ENCODE peak calls at places on chromosomes 6 and 20, in seven cellular contexts. S is effector memory CD8-positive, alpha-beta T cell; A is Kasumi-1; Y is NB4; L is H9; Z is midbrain; G is C1 segment of cervical spinal cord. U is an unnamed sample.

GRCh38 chr6:28764014-28764723 is 159.6 kb downstream of the TRIM27 start:
- DNase-seq in S (no peak), A (no peak), Y (peak), L (no peak), Z (no peak), G (no peak), U (no peak)

GRCh38 chr20:40120827-40121226 is 568.2 kb downstream of the MAFB start:
- DNase-seq in S (no peak), A (no peak), Y (no peak), L (no peak), Z (no peak), G (no peak), U (no peak)

GRCh38 chr6:125469915-125470314 is 168.1 kb upstream of the HDDC2 start:
- DNase-seq in S (no peak), A (no peak), Y (no peak), L (no peak), Z (no peak), G (no peak), U (no peak)

GRCh38 chr20:50170549-50171220 is 17.2 kb upstream of the PEDS1 start:
- DNase-seq in S (no peak), A (no peak), Y (no peak), L (peak), Z (no peak), G (no peak), U (no peak)

GRCh38 chr6:117384659-117385058 is 41.1 kb downstream of the ROS1 start:
- DNase-seq in S (no peak), A (no peak), Y (no peak), L (no peak), Z (no peak), G (no peak), U (no peak)

GRCh38 chr6:127811939-127812338 is 88.9 kb downstream of the THEMIS start:
- DNase-seq in S (no peak), A (no peak), Y (no peak), L (no peak), Z (no peak), G (no peak), U (no peak)

GRCh38 chr6:91965872-91966271 is 1379.0 kb upstream of the MAP3K7 start:
- DNase-seq in S (no peak), A (no peak), Y (no peak), L (no peak), Z (no peak), G (no peak), U (no peak)

GRCh38 chr6:95578106-95578410 is 723 bp downstream of the MANEA start:
- DNase-seq in S (no peak), A (no peak), Y (no peak), L (no peak), Z (no peak), G (no peak), U (no peak)

GRCh38 chr6:87766211-87766610 is 64.2 kb upstream of the AKIRIN2 start:
- DNase-seq in S (no peak), A (no peak), Y (no peak), L (no peak), Z (no peak), G (no peak), U (no peak)

GRCh38 chr20:3340443-3340842 is 67.0 kb downstream of the DNAAF9 start:
- DNase-seq in S (no peak), A (no peak), Y (no peak), L (no peak), Z (peak), G (peak), U (no peak)

GRCh38 chr6:4598384-4598783 is 177.8 kb upstream of the CDYL start:
- DNase-seq in S (no peak), A (no peak), Y (no peak), L (no peak), Z (no peak), G (no peak), U (no peak)

GRCh38 chr20:54844346-54844745 is 369.0 kb downstream of the DOK5 start:
- DNase-seq in S (no peak), A (no peak), Y (no peak), L (no peak), Z (no peak), G (no peak), U (no peak)

GRCh38 chr6:111734068-111734825 is 128.6 kb upstream of the TRAF3IP2 start:
- DNase-seq in S (no peak), A (no peak), Y (no peak), L (no peak), Z (no peak), G (no peak), U (no peak)

GRCh38 chr6:28977351-28978136 is 27.6 kb downstream of the ZNF311 start:
- DNase-seq in S (no peak), A (peak), Y (peak), L (peak), Z (no peak), G (no peak), U (no peak)

GRCh38 chr20:112396-112795 is 24.9 kb downstream of the DEFB125 start:
- DNase-seq in S (no peak), A (no peak), Y (no peak), L (no peak), Z (no peak), G (no peak), U (no peak)

GRCh38 chr20:45036044-45036755 is 64.7 kb downstream of the KCNS1 start:
- DNase-seq in S (no peak), A (no peak), Y (peak), L (no peak), Z (no peak), G (no peak), U (no peak)

GRCh38 chr6:116390571-116390970 is 19.8 kb downstream of the DSE start:
- DNase-seq in S (no peak), A (no peak), Y (no peak), L (no peak), Z (no peak), G (no peak), U (no peak)

GRCh38 chr6:56025785-56026184 is 150.4 kb upstream of the BMP5 start:
- DNase-seq in S (no peak), A (no peak), Y (no peak), L (no peak), Z (no peak), G (no peak), U (no peak)

GRCh38 chr20:58048096-58048702 is 180.3 kb downstream of the ANKRD60 start:
- DNase-seq in S (no peak), A (peak), Y (peak), L (peak), Z (peak), G (no peak), U (peak)

GRCh38 chr6:63573899-63574553 is 1.7 kb downstream of the LOC128125822 start:
- DNase-seq in S (peak), A (peak), Y (peak), L (peak), Z (no peak), G (no peak), U (peak)

GRCh38 chr6:127547215-127547614 is 28.1 kb upstream of the MTCL3 start:
- DNase-seq in S (no peak), A (no peak), Y (peak), L (no peak), Z (no peak), G (no peak), U (no peak)

GRCh38 chr6:4647414-4648365 is 128.5 kb upstream of the CDYL start:
- DNase-seq in S (no peak), A (peak), Y (peak), L (peak), Z (peak), G (peak), U (peak)

GRCh38 chr6:153941768-153942167 is 97.3 kb upstream of the OPRM1 start:
- DNase-seq in S (no peak), A (no peak), Y (no peak), L (no peak), Z (no peak), G (no peak), U (no peak)

U was measured in ecto neural progenitor cell.